ENCODE peak calls at places on chromosome X, in five cellular contexts. One of them, this sample, is unnamed.

GRCh38 chrX:13791559-13791958 is 25.3 kb downstream of the GPM6B start:
- DNase-seq in kidney tubule cell: no peak
- DNase-seq in NCI-H1694 treated with DMSO at 0.1 percent for 48 hours: no peak
- DNase-seq in dermis blood vessel endothelial cell: no peak
- DNase-seq in cerebellar cortex: no peak
- DNase-seq in this sample: peak; percentile 8

GRCh38 chrX:39874202-39874816 is 223.4 kb downstream of the BCOR start:
- DNase-seq in kidney tubule cell: peak; percentile 37
- DNase-seq in NCI-H1694 treated with DMSO at 0.1 percent for 48 hours: no peak
- DNase-seq in dermis blood vessel endothelial cell: no peak
- DNase-seq in cerebellar cortex: no peak
- DNase-seq in this sample: no peak

GRCh38 chrX:32744906-32745305 is 466.4 kb downstream of the DMD start:
- DNase-seq in kidney tubule cell: no peak
- DNase-seq in NCI-H1694 treated with DMSO at 0.1 percent for 48 hours: no peak
- DNase-seq in dermis blood vessel endothelial cell: no peak
- DNase-seq in cerebellar cortex: no peak
- DNase-seq in this sample: no peak

GRCh38 chrX:134813697-134814096 is 155.4 kb upstream of the PLAC1 start:
- DNase-seq in kidney tubule cell: no peak
- DNase-seq in NCI-H1694 treated with DMSO at 0.1 percent for 48 hours: no peak
- DNase-seq in dermis blood vessel endothelial cell: no peak
- DNase-seq in cerebellar cortex: no peak
- DNase-seq in this sample: no peak

GRCh38 chrX:16552546-16552945 is 97.4 kb upstream of the S100G start:
- DNase-seq in kidney tubule cell: peak; percentile 22
- DNase-seq in NCI-H1694 treated with DMSO at 0.1 percent for 48 hours: no peak
- DNase-seq in dermis blood vessel endothelial cell: no peak
- DNase-seq in cerebellar cortex: no peak
- DNase-seq in this sample: no peak

GRCh38 chrX:10932842-10933440 is 178.2 kb upstream of the HCCS start:
- DNase-seq in kidney tubule cell: no peak
- DNase-seq in NCI-H1694 treated with DMSO at 0.1 percent for 48 hours: no peak
- DNase-seq in dermis blood vessel endothelial cell: peak; percentile 48
- DNase-seq in cerebellar cortex: no peak
- DNase-seq in this sample: no peak

GRCh38 chrX:9369802-9370291 is 95.0 kb upstream of the TBL1X start:
- DNase-seq in kidney tubule cell: no peak
- DNase-seq in NCI-H1694 treated with DMSO at 0.1 percent for 48 hours: no peak
- DNase-seq in dermis blood vessel endothelial cell: no peak
- DNase-seq in cerebellar cortex: no peak
- DNase-seq in this sample: no peak

GRCh38 chrX:19893722-19894121 is 6.3 kb upstream of the SH3KBP1 start:
- DNase-seq in kidney tubule cell: peak; percentile 77
- DNase-seq in NCI-H1694 treated with DMSO at 0.1 percent for 48 hours: no peak
- DNase-seq in dermis blood vessel endothelial cell: peak; percentile 20
- DNase-seq in cerebellar cortex: no peak
- DNase-seq in this sample: no peak

This sample was measured in NCI-H446.